ENCODE peak calls at places on chromosomes 3 and 15, in six cellular contexts. One of them, this sample, is unnamed.

GRCh38 chr3:134313839-134314587 is 60.2 kb downstream of the AMOTL2 start:
- DNase-seq in GM12878: no peak
- DNase-seq in HepG2: peak; percentile 27
- DNase-seq in NT2/D1: no peak
- DNase-seq in K562: no peak
- DNase-seq in HCT116: no peak
- DNase-seq in this sample: no peak

GRCh38 chr15:82549199-82549665 is 9.0 kb upstream of the RPS17 start:
- DNase-seq in GM12878: no peak
- DNase-seq in HepG2: no peak
- DNase-seq in NT2/D1: no peak
- DNase-seq in K562: peak; percentile 40
- DNase-seq in HCT116: no peak
- DNase-seq in this sample: no peak

GRCh38 chr3:138195491-138195890 is 8.4 kb downstream of the ARMC8 start:
- DNase-seq in GM12878: no peak
- DNase-seq in HepG2: no peak
- DNase-seq in NT2/D1: no peak
- DNase-seq in K562: no peak
- DNase-seq in HCT116: no peak
- DNase-seq in this sample: no peak

GRCh38 chr3:30631237-30631961 is 25.0 kb downstream of the TGFBR2 start:
- DNase-seq in GM12878: no peak
- DNase-seq in HepG2: peak; percentile 66
- DNase-seq in NT2/D1: no peak
- DNase-seq in K562: no peak
- DNase-seq in HCT116: peak; percentile 81
- DNase-seq in this sample: no peak

GRCh38 chr3:129651316-129652202 is 45.1 kb upstream of the PLXND1 start:
- DNase-seq in GM12878: no peak
- DNase-seq in HepG2: no peak
- DNase-seq in NT2/D1: no peak
- DNase-seq in K562: no peak
- DNase-seq in HCT116: peak; percentile 59
- DNase-seq in this sample: no peak

GRCh38 chr3:55178336-55178735 is 250.5 kb upstream of the LRTM1 start:
- DNase-seq in GM12878: no peak
- DNase-seq in HepG2: no peak
- DNase-seq in NT2/D1: no peak
- DNase-seq in K562: no peak
- DNase-seq in HCT116: no peak
- DNase-seq in this sample: no peak

GRCh38 chr15:60649845-60650548 is 171.1 kb upstream of the ICE2 start:
- DNase-seq in GM12878: peak; percentile 57
- DNase-seq in HepG2: peak; percentile 41
- DNase-seq in NT2/D1: no peak
- DNase-seq in K562: no peak
- DNase-seq in HCT116: no peak
- DNase-seq in this sample: no peak

GRCh38 chr15:99169769-99170311 is 65.0 kb downstream of the SYNM start:
- DNase-seq in GM12878: no peak
- DNase-seq in HepG2: no peak
- DNase-seq in NT2/D1: no peak
- DNase-seq in K562: no peak
- DNase-seq in HCT116: no peak
- DNase-seq in this sample: no peak

GRCh38 chr15:37095197-37095992 is 5.0 kb downstream of the MEIS2 start:
- DNase-seq in GM12878: no peak
- DNase-seq in HepG2: no peak
- DNase-seq in NT2/D1: no peak
- DNase-seq in K562: no peak
- DNase-seq in HCT116: no peak
- DNase-seq in this sample: no peak

GRCh38 chr15:42239528-42240245 is 31.6 kb upstream of the VPS39 start:
- DNase-seq in GM12878: no peak
- DNase-seq in HepG2: no peak
- DNase-seq in NT2/D1: no peak
- DNase-seq in K562: no peak
- DNase-seq in HCT116: no peak
- DNase-seq in this sample: no peak

GRCh38 chr3:147195896-147196295 is 210.4 kb downstream of the ZIC4 start:
- DNase-seq in GM12878: no peak
- DNase-seq in HepG2: no peak
- DNase-seq in NT2/D1: no peak
- DNase-seq in K562: no peak
- DNase-seq in HCT116: no peak
- DNase-seq in this sample: no peak

GRCh38 chr3:162538466-162538865 is 1041.9 kb downstream of the OTOL1 start:
- DNase-seq in GM12878: no peak
- DNase-seq in HepG2: no peak
- DNase-seq in NT2/D1: no peak
- DNase-seq in K562: no peak
- DNase-seq in HCT116: no peak
- DNase-seq in this sample: no peak

GRCh38 chr3:135503429-135504083 is 462.0 kb upstream of the PPP2R3A start:
- DNase-seq in GM12878: peak; percentile 13
- DNase-seq in HepG2: peak; percentile 20
- DNase-seq in NT2/D1: peak; percentile 72
- DNase-seq in K562: peak; percentile 34
- DNase-seq in HCT116: peak; percentile 28
- DNase-seq in this sample: peak; percentile 95

GRCh38 chr3:132787616-132788015 is 65.4 kb upstream of the NPHP3 start:
- DNase-seq in GM12878: no peak
- DNase-seq in HepG2: no peak
- DNase-seq in NT2/D1: no peak
- DNase-seq in K562: no peak
- DNase-seq in HCT116: no peak
- DNase-seq in this sample: no peak

GRCh38 chr3:8741581-8742355 is 8.2 kb downstream of the CAV3 start:
- DNase-seq in GM12878: no peak
- DNase-seq in HepG2: peak; percentile 89
- DNase-seq in NT2/D1: peak; percentile 84
- DNase-seq in K562: peak; percentile 69
- DNase-seq in HCT116: peak; percentile 42
- DNase-seq in this sample: peak; percentile 70

GRCh38 chr3:138325990-138326389 is 3.7 kb downstream of the NME9 start:
- DNase-seq in GM12878: no peak
- DNase-seq in HepG2: no peak
- DNase-seq in NT2/D1: no peak
- DNase-seq in K562: no peak
- DNase-seq in HCT116: no peak
- DNase-seq in this sample: no peak

GRCh38 chr15:85380860-85381535 is 595 bp downstream of the AKAP13 start:
- DNase-seq in GM12878: no peak
- DNase-seq in HepG2: no peak
- DNase-seq in NT2/D1: peak; percentile 6
- DNase-seq in K562: peak; percentile 33
- DNase-seq in HCT116: no peak
- DNase-seq in this sample: peak; percentile 67

GRCh38 chr3:37803726-37804469 is 57.8 kb upstream of the CTDSPL start:
- DNase-seq in GM12878: no peak
- DNase-seq in HepG2: no peak
- DNase-seq in NT2/D1: no peak
- DNase-seq in K562: no peak
- DNase-seq in HCT116: no peak
- DNase-seq in this sample: no peak

GRCh38 chr15:58146734-58147133 is 8.6 kb downstream of the AQP9 start:
- DNase-seq in GM12878: no peak
- DNase-seq in HepG2: no peak
- DNase-seq in NT2/D1: no peak
- DNase-seq in K562: no peak
- DNase-seq in HCT116: no peak
- DNase-seq in this sample: no peak

GRCh38 chr3:142953443-142953842 is 10.0 kb downstream of the PAQR9 start:
- DNase-seq in GM12878: no peak
- DNase-seq in HepG2: no peak
- DNase-seq in NT2/D1: no peak
- DNase-seq in K562: no peak
- DNase-seq in HCT116: no peak
- DNase-seq in this sample: no peak

GRCh38 chr3:39101022-39101689 is 6.3 kb downstream of the GORASP1 start:
- DNase-seq in GM12878: no peak
- DNase-seq in HepG2: peak; percentile 29
- DNase-seq in NT2/D1: no peak
- DNase-seq in K562: peak; percentile 85
- DNase-seq in HCT116: no peak
- DNase-seq in this sample: no peak

GRCh38 chr3:170007031-170007663 is 30.6 kb upstream of the GPR160 start:
- DNase-seq in GM12878: peak; percentile 37
- DNase-seq in HepG2: peak; percentile 51
- DNase-seq in NT2/D1: no peak
- DNase-seq in K562: no peak
- DNase-seq in HCT116: no peak
- DNase-seq in this sample: no peak

GRCh38 chr3:158702815-158703481 is 29.3 kb downstream of the RARRES1 start:
- DNase-seq in GM12878: no peak
- DNase-seq in HepG2: no peak
- DNase-seq in NT2/D1: no peak
- DNase-seq in K562: no peak
- DNase-seq in HCT116: no peak
- DNase-seq in this sample: no peak

GRCh38 chr15:76802411-76802810 is 102.7 kb downstream of the SCAPER start:
- DNase-seq in GM12878: no peak
- DNase-seq in HepG2: no peak
- DNase-seq in NT2/D1: no peak
- DNase-seq in K562: no peak
- DNase-seq in HCT116: no peak
- DNase-seq in this sample: no peak

GRCh38 chr15:88930579-88930978 is 17.4 kb upstream of the MFGE8 start:
- DNase-seq in GM12878: no peak
- DNase-seq in HepG2: no peak
- DNase-seq in NT2/D1: no peak
- DNase-seq in K562: no peak
- DNase-seq in HCT116: no peak
- DNase-seq in this sample: no peak

GRCh38 chr3:60102154-60102553 is 1052.3 kb upstream of the CFAP20DC start:
- DNase-seq in GM12878: no peak
- DNase-seq in HepG2: no peak
- DNase-seq in NT2/D1: no peak
- DNase-seq in K562: no peak
- DNase-seq in HCT116: no peak
- DNase-seq in this sample: no peak

GRCh38 chr3:50008931-50009330 is 69.0 kb downstream of the RBM6 start:
- DNase-seq in GM12878: no peak
- DNase-seq in HepG2: no peak
- DNase-seq in NT2/D1: no peak
- DNase-seq in K562: no peak
- DNase-seq in HCT116: no peak
- DNase-seq in this sample: no peak

DNA sequence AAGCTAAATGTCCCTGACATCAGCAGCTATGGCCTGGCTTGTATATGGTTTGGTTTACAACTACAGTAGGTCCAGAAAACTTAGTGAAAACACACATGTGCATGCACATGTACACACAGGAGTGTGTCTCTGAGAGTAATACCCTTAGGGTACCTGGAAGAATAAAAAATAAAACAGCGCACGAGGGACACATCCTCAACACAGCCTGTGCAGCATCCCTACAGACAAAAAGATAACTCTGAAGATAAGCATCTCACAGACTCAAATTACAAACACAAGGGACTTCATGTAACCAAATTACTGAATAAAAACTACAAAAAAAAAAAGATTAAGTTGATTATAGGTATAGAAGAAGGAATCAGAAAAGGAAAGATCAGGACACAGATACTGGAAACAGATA is 108.8 kb downstream of the CTNNB1 start:
- DNase-seq in GM12878: no peak
- DNase-seq in HepG2: no peak
- DNase-seq in NT2/D1: no peak
- DNase-seq in K562: no peak
- DNase-seq in HCT116: no peak
- DNase-seq in this sample: no peak
- TF ChIP-seq ZNF274 in GM12878: no peak
- TF ChIP-seq ZNF274 in HepG2: no peak
- TF ChIP-seq ZNF274 in NT2/D1: no peak
- TF ChIP-seq ZNF274 in K562: no peak
- TF ChIP-seq ZNF274 in HCT116: no peak
- TF ChIP-seq ZNF274 in this sample: no peak

GRCh38 chr15:65079580-65079979 is 3.0 kb downstream of the KBTBD13 start:
- DNase-seq in GM12878: no peak
- DNase-seq in HepG2: no peak
- DNase-seq in NT2/D1: no peak
- DNase-seq in K562: no peak
- DNase-seq in HCT116: no peak
- DNase-seq in this sample: no peak

GRCh38 chr15:65083262-65083701 is 6.7 kb downstream of the KBTBD13 start:
- DNase-seq in GM12878: no peak
- DNase-seq in HepG2: no peak
- DNase-seq in NT2/D1: peak; percentile 81
- DNase-seq in K562: no peak
- DNase-seq in HCT116: no peak
- DNase-seq in this sample: no peak

GRCh38 chr15:65081270-65081669 is 4.7 kb downstream of the KBTBD13 start:
- DNase-seq in GM12878: no peak
- DNase-seq in HepG2: no peak
- DNase-seq in NT2/D1: no peak
- DNase-seq in K562: no peak
- DNase-seq in HCT116: no peak
- DNase-seq in this sample: no peak

GRCh38 chr15:65082303-65082958 is 5.9 kb downstream of the KBTBD13 start:
- DNase-seq in GM12878: no peak
- DNase-seq in HepG2: no peak
- DNase-seq in NT2/D1: no peak
- DNase-seq in K562: no peak
- DNase-seq in HCT116: no peak
- DNase-seq in this sample: no peak

DNA sequence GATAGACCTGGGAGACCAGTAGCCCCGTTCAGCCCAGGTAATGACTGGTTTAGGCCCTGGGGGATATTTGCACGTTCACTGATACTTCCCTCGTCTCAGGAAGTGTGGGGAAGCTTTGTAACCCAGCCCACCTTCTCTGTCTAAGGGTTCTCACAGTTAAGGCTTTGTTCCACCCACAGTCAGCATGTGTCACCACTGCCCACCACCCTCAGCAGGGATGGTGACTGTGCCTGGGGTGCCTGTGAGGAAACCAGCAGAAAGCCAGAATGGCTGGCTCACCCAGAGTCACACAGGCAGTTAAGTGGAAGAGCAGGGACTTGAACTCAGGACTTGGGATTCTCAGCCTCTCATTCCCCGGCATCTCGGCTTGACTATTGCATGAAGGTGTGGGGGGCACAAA is 5.2 kb downstream of the KBTBD13 start:
- DNase-seq in GM12878: no peak
- DNase-seq in HepG2: no peak
- DNase-seq in NT2/D1: no peak
- DNase-seq in K562: no peak
- DNase-seq in HCT116: no peak
- DNase-seq in this sample: no peak
- TF ChIP-seq ZNF274 in GM12878: no peak
- TF ChIP-seq ZNF274 in HepG2: no peak
- TF ChIP-seq ZNF274 in NT2/D1: no peak
- TF ChIP-seq ZNF274 in K562: no peak
- TF ChIP-seq ZNF274 in HCT116: no peak
- TF ChIP-seq ZNF274 in this sample: no peak

GRCh38 chr3:44072601-44073540 is 168.8 kb upstream of the TOPAZ1 start:
- DNase-seq in GM12878: no peak
- DNase-seq in HepG2: no peak
- DNase-seq in NT2/D1: no peak
- DNase-seq in K562: no peak
- DNase-seq in HCT116: no peak
- DNase-seq in this sample: no peak
- TF ChIP-seq ZNF274 in GM12878: no peak
- TF ChIP-seq ZNF274 in HepG2: no peak
- TF ChIP-seq ZNF274 in NT2/D1: no peak
- TF ChIP-seq ZNF274 in K562: no peak
- TF ChIP-seq ZNF274 in HCT116: no peak
- TF ChIP-seq ZNF274 in this sample: no peak

GRCh38 chr3:82587174-82587573 is 825.7 kb upstream of the GBE1 start:
- DNase-seq in GM12878: no peak
- DNase-seq in HepG2: peak; percentile 3
- DNase-seq in NT2/D1: no peak
- DNase-seq in K562: no peak
- DNase-seq in HCT116: no peak
- DNase-seq in this sample: no peak
- TF ChIP-seq ZNF274 in GM12878: no peak
- TF ChIP-seq ZNF274 in HepG2: no peak
- TF ChIP-seq ZNF274 in NT2/D1: no peak
- TF ChIP-seq ZNF274 in K562: no peak
- TF ChIP-seq ZNF274 in HCT116: no peak
- TF ChIP-seq ZNF274 in this sample: no peak

This sample was measured in H1.